ENCODE peak calls at places on chromosomes 6 and 20, in six cellular contexts. O is lung, U is fibroblast of mammary gland, I is caudate nucleus, F is HCT116, N is LoVo. Q is an unnamed sample.

GRCh38 chr6:89596056-89596455 is 42.5 kb downstream of the LYRM2 start:
- DNase-seq in O (no peak), U (no peak), I (no peak), F (no peak), N (no peak), Q (no peak)

GRCh38 chr6:163759542-163759941 is 345.0 kb downstream of the QKI start:
- DNase-seq in O (no peak), U (peak; percentile 8), I (no peak), F (no peak), N (no peak), Q (no peak)

GRCh38 chr6:53651149-53651763 is 14.3 kb downstream of the KLHL31 start:
- DNase-seq in O (peak; percentile 61), U (peak; percentile 84), I (peak; percentile 23), F (peak; percentile 72), N (peak; percentile 86), Q (peak; percentile 2)

GRCh38 chr6:87342829-87343228 is 1.8 kb upstream of the C6orf163 start:
- DNase-seq in O (no peak), U (no peak), I (no peak), F (no peak), N (no peak), Q (no peak)

GRCh38 chr20:53934421-53935352 is 135.7 kb downstream of the BCAS1 start:
- DNase-seq in O (no peak), U (peak; percentile 86), I (no peak), F (no peak), N (peak; percentile 50), Q (peak; percentile 87)

GRCh38 chr20:11035211-11035610 is 361.4 kb upstream of the JAG1 start:
- DNase-seq in O (no peak), U (no peak), I (no peak), F (no peak), N (no peak), Q (no peak)

GRCh38 chr6:43942616-43943015 is 172.6 kb downstream of the VEGFA start:
- DNase-seq in O (no peak), U (no peak), I (no peak), F (no peak), N (no peak), Q (no peak)

GRCh38 chr20:48333707-48334106 is 494.1 kb downstream of the PREX1 start:
- DNase-seq in O (no peak), U (no peak), I (no peak), F (no peak), N (no peak), Q (no peak)

GRCh38 chr20:10553326-10553984 is 118.3 kb downstream of the SLX4IP start:
- DNase-seq in O (peak; percentile 64), U (peak; percentile 80), I (no peak), F (no peak), N (peak; percentile 69), Q (no peak)

GRCh38 chr6:169205176-169206160 is 48.2 kb downstream of the THBS2 start:
- DNase-seq in O (no peak), U (peak; percentile 97), I (no peak), F (no peak), N (no peak), Q (no peak)

GRCh38 chr6:16688984-16689636 is 72.2 kb downstream of the ATXN1 start:
- DNase-seq in O (no peak), U (peak; percentile 90), I (no peak), F (no peak), N (no peak), Q (peak; percentile 83)

GRCh38 chr6:106677282-106677681 is 47.9 kb downstream of the QRSL1 start:
- DNase-seq in O (no peak), U (no peak), I (no peak), F (no peak), N (no peak), Q (no peak)

GRCh38 chr6:24064106-24064505 is 61.9 kb upstream of the NRSN1 start:
- DNase-seq in O (no peak), U (peak; percentile 50), I (no peak), F (peak; percentile 15), N (peak; percentile 19), Q (no peak)

GRCh38 chr20:2093883-2094282 is 7.7 kb upstream of the STK35 start:
- DNase-seq in O (no peak), U (no peak), I (no peak), F (no peak), N (no peak), Q (no peak)

GRCh38 chr6:152209211-152209610 is 401.7 kb downstream of the ESR1 start:
- DNase-seq in O (no peak), U (no peak), I (no peak), F (no peak), N (no peak), Q (no peak)